ENCODE peak calls at places on chromosomes 7 and 10, in eight cellular contexts. O, V, A, Q, B, D, S and H are unnamed samples.

GRCh38 chr10:71394926-71395562 is 1.7 kb upstream of the CDH23 start:
- DNase-seq in A (no peak), D (no peak), V (no peak), O (no peak), B (no peak), Q (no peak), S (no peak), H (no peak)

GRCh38 chr7:107165341-107165740 is 3.5 kb upstream of the HBP1 start:
- DNase-seq in Q (no peak), S (no peak), A (no peak), O (no peak), V (no peak), D (no peak), B (no peak), H (no peak)

GRCh38 chr10:119250641-119251314 is 43.4 kb downstream of the GRK5 start:
- DNase-seq in S (no peak), D (no peak), Q (peak), O (no peak), A (peak), V (peak), B (no peak), H (no peak)

GRCh38 chr10:28910960-28911359 is 233.6 kb downstream of the BAMBI start:
- DNase-seq in A (no peak), D (no peak), V (peak), O (no peak), S (no peak), B (no peak), Q (peak), H (no peak)

GRCh38 chr7:117021366-117021765 is 68.1 kb downstream of the ST7 start:
- DNase-seq in D (no peak), B (no peak), A (no peak), Q (no peak), S (no peak), V (no peak), O (no peak), H (no peak)

GRCh38 chr10:129541208-129541607 is 74.2 kb downstream of the MGMT start:
- DNase-seq in O (no peak), B (no peak), A (peak), Q (no peak), S (no peak), V (no peak), D (no peak), H (no peak)

GRCh38 chr7:115019882-115020605 is 98.2 kb downstream of the MDFIC start:
- DNase-seq in A (no peak), Q (no peak), S (no peak), O (no peak), V (no peak), B (no peak), D (no peak), H (no peak)

GRCh38 chr7:77383333-77383740 is 32.8 kb downstream of the GSAP start:
- DNase-seq in B (no peak), O (no peak), S (no peak), V (peak), D (no peak), Q (peak), A (no peak), H (no peak)

GRCh38 chr7:30929686-30930085 is 18.0 kb downstream of the AQP1 start:
- DNase-seq in O (peak), B (no peak), D (no peak), Q (no peak), V (no peak), A (peak), S (no peak), H (no peak)

GRCh38 chr10:34756584-34756983 is 58.5 kb downstream of the PARD3 start:
- DNase-seq in O (no peak), S (no peak), A (no peak), V (no peak), B (no peak), Q (no peak), D (no peak), H (no peak)

GRCh38 chr7:158362912-158363905 is 224.4 kb downstream of the PTPRN2 start:
- DNase-seq in O (no peak), B (peak), D (no peak), Q (no peak), A (peak), V (no peak), S (no peak), H (no peak)

GRCh38 chr7:137772748-137773147 is 74.0 kb downstream of the DGKI start:
- DNase-seq in Q (peak), V (peak), S (no peak), O (no peak), A (no peak), D (no peak), B (no peak), H (no peak)

GRCh38 chr10:49280001-49280408 is 19.0 kb upstream of the C10orf71 start:
- DNase-seq in A (no peak), D (peak), B (no peak), V (peak), S (no peak), Q (peak), O (no peak), H (no peak)

GRCh38 chr7:84693483-84693882 is 493.4 kb downstream of the SEMA3D start:
- DNase-seq in B (no peak), D (no peak), Q (no peak), V (peak), A (no peak), O (no peak), S (no peak), H (no peak)

GRCh38 chr7:28481131-28481926 is 69.0 kb downstream of the CREB5 start:
- DNase-seq in O (no peak), Q (peak), B (peak), V (peak), A (no peak), S (peak), D (no peak), H (no peak)

GRCh38 chr10:90930070-90930837 is 9.4 kb upstream of the ANKRD1 start:
- DNase-seq in O (no peak), Q (peak), A (peak), B (peak), V (peak), S (no peak), D (no peak), H (no peak)

GRCh38 chr7:80362677-80363076 is 149.2 kb downstream of the GNAT3 start:
- DNase-seq in V (no peak), D (no peak), S (no peak), Q (peak), A (no peak), O (no peak), B (no peak), H (no peak)

GRCh38 chr10:29694121-29694520 is 59.4 kb upstream of the SVIL start:
- DNase-seq in O (no peak), D (no peak), A (no peak), S (no peak), Q (no peak), B (no peak), V (no peak), H (no peak)

GRCh38 chr10:20455774-20456173 is 441.3 kb downstream of the NEBL start:
- DNase-seq in V (no peak), O (no peak), Q (no peak), S (no peak), A (no peak), B (no peak), D (no peak), H (no peak)

GRCh38 chr10:100183482-100183881 is 2.3 kb downstream of the ERLIN1 start:
- DNase-seq in B (peak), O (no peak), Q (peak), D (no peak), S (no peak), A (no peak), V (peak), H (no peak)

GRCh38 chr10:21534611-21535493 is 820 bp downstream of the MLLT10 start:
- DNase-seq in A (peak), O (peak), Q (peak), B (peak), V (no peak), S (peak), D (peak), H (peak)

GRCh38 chr10:17516376-17516775 is 62.0 kb upstream of the ST8SIA6 start:
- DNase-seq in D (no peak), A (no peak), B (no peak), Q (no peak), O (no peak), S (no peak), V (peak), H (no peak)

GRCh38 chr7:44738031-44738730 is 10.5 kb upstream of the ZMIZ2 start:
- DNase-seq in B (no peak), A (no peak), V (no peak), Q (no peak), S (no peak), O (no peak), D (no peak), H (no peak)

GRCh38 chr7:22601812-22602568 is 102.0 kb upstream of the STEAP1B start:
- DNase-seq in A (no peak), Q (peak), V (peak), D (no peak), O (no peak), S (no peak), B (no peak), H (no peak)

GRCh38 chr10:59283456-59284082 is 78.8 kb downstream of the FAM13C start:
- DNase-seq in B (no peak), Q (no peak), D (no peak), A (no peak), S (no peak), O (no peak), V (peak), H (no peak)

GRCh38 chr7:112420236-112420945 is 29.9 kb upstream of the IFRD1 start:
- DNase-seq in B (no peak), A (no peak), S (no peak), Q (peak), D (no peak), V (peak), O (no peak), H (no peak)

GRCh38 chr7:30474893-30475292 is 3.7 kb downstream of the NOD1 start:
- DNase-seq in S (no peak), D (no peak), B (no peak), V (peak), A (no peak), Q (peak), O (no peak), H (no peak)

GRCh38 chr7:6179620-6180343 is 92.6 kb downstream of the CYTH3 start:
- DNase-seq in D (no peak), O (no peak), B (no peak), V (no peak), Q (no peak), S (no peak), A (no peak), H (no peak)

GRCh38 chr7:131012477-131013031 is 278.5 kb upstream of the KLF14 start:
- DNase-seq in V (peak), Q (peak), D (no peak), A (no peak), O (no peak), B (no peak), S (no peak), H (no peak)

GRCh38 chr10:119190353-119190752 is 11.7 kb upstream of the PRDX3 start:
- DNase-seq in A (no peak), D (no peak), Q (peak), S (no peak), B (peak), O (peak), V (peak), H (no peak)

GRCh38 chr7:40882071-40882658 is 747.4 kb downstream of the SUGCT start:
- DNase-seq in B (no peak), S (no peak), V (no peak), Q (no peak), A (no peak), O (no peak), D (no peak), H (no peak)

GRCh38 chr10:22831586-22831985 is 96.3 kb upstream of the ARMC3 start:
- DNase-seq in V (no peak), B (no peak), D (no peak), O (no peak), Q (peak), S (no peak), A (no peak), H (no peak)

GRCh38 chr10:69742928-69743602 is 58.6 kb upstream of the COL13A1 start:
- DNase-seq in D (no peak), Q (peak), B (peak), S (no peak), V (peak), A (peak), O (peak), H (peak)
- TF ChIP-seq CTCF in D (no peak), Q (peak), B (peak), S (peak), V (peak), A (peak), O (peak), H (peak)

DNA sequence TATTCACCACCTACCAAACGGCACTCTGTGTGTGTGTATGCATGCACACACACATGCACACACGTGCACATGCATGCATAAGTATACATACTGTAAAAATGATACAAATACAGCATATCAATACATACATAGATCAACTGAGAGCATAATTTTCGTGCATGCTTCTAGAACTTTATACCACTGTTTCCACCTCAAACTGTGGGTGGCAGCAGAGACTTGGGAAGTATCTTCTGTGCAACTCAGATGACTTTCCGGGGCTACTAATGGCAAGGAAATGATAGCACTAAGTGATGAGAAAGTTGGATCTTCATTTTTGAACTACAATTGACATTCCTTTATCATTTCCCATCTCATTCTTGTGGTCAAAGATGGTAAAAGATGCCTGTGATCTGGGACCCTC is 570.7 kb downstream of the REEP3 start:
- DNase-seq in V (peak), S (no peak), O (no peak), Q (no peak), D (no peak), A (peak), B (peak), H (peak)
- TF ChIP-seq CTCF in V (peak), S (peak), O (no peak), Q (peak), D (no peak), A (no peak), B (peak), H (no peak)

GRCh38 chr7:140175221-140176218 is 1.3 kb downstream of the KDM7A start:
- DNase-seq in Q (peak), A (peak), O (peak), B (peak), S (peak), V (peak), D (peak), H (peak)

GRCh38 chr7:140176271-140176701 is 497 bp downstream of the KDM7A start:
- DNase-seq in B (peak), D (no peak), A (no peak), S (peak), O (no peak), V (no peak), Q (no peak), H (peak)

GRCh38 chr7:140170375-140170774 is 6.4 kb downstream of the KDM7A start:
- DNase-seq in S (no peak), B (no peak), Q (no peak), O (no peak), D (no peak), A (no peak), V (no peak), H (no peak)

GRCh38 chr7:140176811-140177702 is at the start of gene KDM7A:
- DNase-seq in V (peak), B (peak), Q (peak), S (peak), D (peak), O (peak), A (peak), H (peak)

GRCh38 chr7:140174217-140174616 is 2.6 kb downstream of the KDM7A start:
- DNase-seq in D (no peak), V (no peak), S (no peak), B (no peak), O (no peak), A (no peak), Q (no peak), H (no peak)
- TF ChIP-seq CTCF in D (no peak), V (no peak), S (no peak), B (no peak), O (no peak), A (no peak), Q (no peak), H (no peak)

GRCh38 chr7:134458341-134458805 is 527 bp downstream of the AKR1B1 start:
- DNase-seq in S (peak), A (peak), O (peak), Q (no peak), V (peak), B (peak), D (peak), H (peak)
- TF ChIP-seq CTCF in S (peak), A (peak), O (no peak), Q (peak), V (peak), B (peak), D (peak), H (no peak)

GRCh38 chr10:125370578-125370977 is 210.2 kb upstream of the CTBP2 start:
- DNase-seq in Q (no peak), D (no peak), V (no peak), S (no peak), A (peak), B (peak), O (no peak), H (peak)
- TF ChIP-seq CTCF in Q (no peak), D (no peak), V (no peak), S (no peak), A (no peak), B (peak), O (no peak), H (peak)